ENCODE peak calls at places on chromosomes 4 and X, in six cellular contexts. Q, F, D, X, Y and C are unnamed samples.

GRCh38 chrX:85026170-85026569 is 22.5 kb downstream of the APOOL start:
- DNase-seq in Q (no peak), F (no peak), D (no peak), X (no peak), Y (no peak), C (no peak)

GRCh38 chr4:115165503-115165902 is 52.1 kb upstream of the NDST4 start:
- DNase-seq in Q (no peak), F (no peak), D (no peak), X (no peak), Y (no peak), C (no peak)

GRCh38 chr4:21327976-21328700 is 620.4 kb downstream of the KCNIP4 start:
- DNase-seq in Q (no peak), F (no peak), D (no peak), X (no peak), Y (no peak), C (no peak)

GRCh38 chr4:173289351-173289725 is 44.8 kb downstream of the HMGB2 start:
- DNase-seq in Q (no peak), F (no peak), D (no peak), X (no peak), Y (no peak), C (no peak)

GRCh38 chr4:72875138-72875537 is 194.4 kb downstream of the COX18 start:
- DNase-seq in Q (no peak), F (no peak), D (no peak), X (no peak), Y (no peak), C (no peak)

GRCh38 chr4:76594152-76594551 is 159.1 kb downstream of the SHROOM3 start:
- DNase-seq in Q (no peak), F (no peak), D (no peak), X (no peak), Y (peak), C (no peak)

GRCh38 chrX:107683124-107683895 is 55.0 kb downstream of the PRPS1 start:
- DNase-seq in Q (peak), F (no peak), D (peak), X (no peak), Y (no peak), C (no peak)

GRCh38 chr4:142191901-142192300 is 555.5 kb downstream of the IL15 start:
- DNase-seq in Q (no peak), F (no peak), D (no peak), X (no peak), Y (no peak), C (no peak)

GRCh38 chr4:38062894-38063168 is 102.6 kb downstream of the PTTG2 start:
- DNase-seq in Q (no peak), F (no peak), D (no peak), X (no peak), Y (no peak), C (no peak)

GRCh38 chrX:148382983-148383382 is 117.4 kb upstream of the AFF2 start:
- DNase-seq in Q (no peak), F (no peak), D (no peak), X (no peak), Y (no peak), C (no peak)

GRCh38 chr4:6342530-6343293 is 73.1 kb downstream of the WFS1 start:
- DNase-seq in Q (peak), F (peak), D (peak), X (no peak), Y (no peak), C (no peak)

GRCh38 chr4:86233681-86234080 is 126.2 kb downstream of the MAPK10 start:
- DNase-seq in Q (no peak), F (no peak), D (no peak), X (no peak), Y (no peak), C (no peak)

GRCh38 chrX:153638436-153639176 is 8.4 kb upstream of the DUSP9 start:
- DNase-seq in Q (no peak), F (no peak), D (no peak), X (no peak), Y (no peak), C (no peak)

GRCh38 chr4:11467931-11468330 is 39.2 kb upstream of the HS3ST1 start:
- DNase-seq in Q (no peak), F (no peak), D (no peak), X (no peak), Y (peak), C (no peak)

GRCh38 chr4:183637461-183637860 is 21.5 kb downstream of the RWDD4 start:
- DNase-seq in Q (no peak), F (no peak), D (no peak), X (no peak), Y (no peak), C (no peak)

GRCh38 chr4:38665846-38666490 is 2.0 kb downstream of the KLF3 start:
- DNase-seq in Q (no peak), F (no peak), D (no peak), X (no peak), Y (no peak), C (no peak)

GRCh38 chrX:148905376-148905775 is 405.0 kb downstream of the AFF2 start:
- DNase-seq in Q (no peak), F (no peak), D (no peak), X (no peak), Y (no peak), C (no peak)

GRCh38 chrX:2607113-2607512 is 84.0 kb upstream of the CD99 start:
- DNase-seq in Q (no peak), F (no peak), D (no peak), X (no peak), Y (no peak), C (no peak)

GRCh38 chr4:102344520-102344954 is 745 bp downstream of the SLC39A8 start:
- DNase-seq in Q (no peak), F (peak), D (peak), X (peak), Y (no peak), C (peak)

GRCh38 chr4:127698789-127699200 is 31.4 kb upstream of the SLC25A31 start:
- DNase-seq in Q (no peak), F (peak), D (no peak), X (no peak), Y (no peak), C (no peak)

GRCh38 chr4:185847352-185848078 is 35.5 kb upstream of the SORBS2 start:
- DNase-seq in Q (no peak), F (no peak), D (no peak), X (no peak), Y (no peak), C (no peak)

GRCh38 chr4:161197912-161198311 is 965.9 kb downstream of the FSTL5 start:
- DNase-seq in Q (no peak), F (no peak), D (no peak), X (no peak), Y (no peak), C (no peak)

GRCh38 chr4:76208005-76208765 is 5.4 kb downstream of the SCARB2 start:
- DNase-seq in Q (peak), F (no peak), D (peak), X (no peak), Y (peak), C (no peak)

GRCh38 chr4:152266831-152267480 is 268.9 kb downstream of the FBXW7 start:
- DNase-seq in Q (no peak), F (no peak), D (no peak), X (no peak), Y (no peak), C (no peak)

GRCh38 chrX:56728752-56729151 is 291 bp upstream of the NBDY start:
- DNase-seq in Q (no peak), F (no peak), D (no peak), X (no peak), Y (peak), C (peak)

GRCh38 chr4:145731026-145731425 is 51.1 kb downstream of the C4orf51 start:
- DNase-seq in Q (no peak), F (no peak), D (no peak), X (no peak), Y (peak), C (no peak)